ENCODE peak calls at places on chromosomes 7 and 10, in ten cellular contexts. D is RCC 7860; W is M059J; F is fibroblast of gingiva; V is NCI-H2171; K is AG20443; E is activated T-helper 1 cell treated with anti-CD3 and anti-CD28 coated beads, Interleukin-2, amount 50 U/mL, for 16 hours; X is AG04450; Z is effector CD4-positive, alpha-beta T cell; G is left colon. I is an unnamed sample.

GRCh38 chr10:76576276-76576962 is 1061.2 kb downstream of the KCNMA1 start:
- DNase-seq in D (no peak), W (peak; percentile 84), F (peak; percentile 86), V (no peak), K (peak; percentile 85), E (no peak), X (peak; percentile 46), Z (no peak), G (no peak), I (no peak)

GRCh38 chr10:100637785-100638184 is 102.0 kb downstream of the HIF1AN start:
- DNase-seq in D (peak; percentile 13), W (peak; percentile 40), F (no peak), V (no peak), K (peak; percentile 36), E (no peak), X (no peak), Z (no peak), G (no peak), I (no peak)

GRCh38 chr10:122298598-122299301 is 27.7 kb downstream of the BTBD16 start:
- DNase-seq in D (peak; percentile 77), W (peak; percentile 75), F (peak; percentile 68), V (peak; percentile 44), K (peak; percentile 86), E (peak; percentile 20), X (peak; percentile 58), Z (peak; percentile 43), G (peak; percentile 48), I (peak; percentile 39)

GRCh38 chr7:66250711-66251110 is 45.6 kb downstream of the TPST1 start:
- DNase-seq in D (peak; percentile 93), W (peak; percentile 92), F (no peak), V (no peak), K (peak; percentile 27), E (no peak), X (peak; percentile 38), Z (no peak), G (no peak), I (no peak)

GRCh38 chr7:150811-151221 is 41.6 kb upstream of the FAM20C start:
- DNase-seq in D (peak; percentile 74), W (peak; percentile 13), F (no peak), V (no peak), K (no peak), E (no peak), X (no peak), Z (no peak), G (no peak), I (no peak)

GRCh38 chr10:116833986-116834760 is 15.1 kb upstream of the ENO4 start:
- DNase-seq in D (no peak), W (no peak), F (no peak), V (no peak), K (no peak), E (no peak), X (no peak), Z (no peak), G (no peak), I (no peak)

GRCh38 chr10:43953672-43954071 is 305.0 kb upstream of the ZNF32 start:
- DNase-seq in D (no peak), W (no peak), F (no peak), V (no peak), K (peak; percentile 2), E (no peak), X (no peak), Z (no peak), G (no peak), I (no peak)

GRCh38 chr10:70523044-70523443 is 44.5 kb downstream of the PALD1 start:
- DNase-seq in D (no peak), W (no peak), F (no peak), V (no peak), K (no peak), E (no peak), X (no peak), Z (no peak), G (no peak), I (no peak)

GRCh38 chr7:94216944-94217461 is 177.7 kb upstream of the COL1A2 start:
- DNase-seq in D (no peak), W (no peak), F (peak; percentile 43), V (no peak), K (no peak), E (no peak), X (no peak), Z (no peak), G (no peak), I (no peak)

GRCh38 chr10:103737735-103738367 is 117.5 kb downstream of the SH3PXD2A start:
- DNase-seq in D (no peak), W (no peak), F (no peak), V (no peak), K (no peak), E (no peak), X (no peak), Z (no peak), G (no peak), I (no peak)

GRCh38 chr10:88764110-88764509 is 4.3 kb downstream of the LIPN start:
- DNase-seq in D (no peak), W (no peak), F (no peak), V (no peak), K (no peak), E (no peak), X (no peak), Z (no peak), G (no peak), I (no peak)

GRCh38 chr7:158460665-158461064 is 127.0 kb downstream of the PTPRN2 start:
- DNase-seq in D (no peak), W (no peak), F (no peak), V (no peak), K (no peak), E (no peak), X (no peak), Z (no peak), G (no peak), I (no peak)

GRCh38 chr7:145123502-145123901 is 287.6 kb upstream of the TPK1 start:
- DNase-seq in D (no peak), W (peak; percentile 1), F (no peak), V (no peak), K (no peak), E (no peak), X (no peak), Z (no peak), G (no peak), I (no peak)

GRCh38 chr7:103540986-103541385 is 95.0 kb upstream of the SLC26A5 start:
- DNase-seq in D (no peak), W (peak; percentile 60), F (peak; percentile 80), V (no peak), K (no peak), E (no peak), X (no peak), Z (no peak), G (no peak), I (no peak)

GRCh38 chr10:12949248-12949647 is 52.3 kb downstream of the CCDC3 start:
- DNase-seq in D (no peak), W (no peak), F (no peak), V (no peak), K (no peak), E (no peak), X (no peak), Z (no peak), G (no peak), I (no peak)

GRCh38 chr10:65793738-65794425 is 1132.0 kb upstream of the LRRTM3 start:
- DNase-seq in D (no peak), W (no peak), F (no peak), V (no peak), K (no peak), E (no peak), X (no peak), Z (no peak), G (peak; percentile 77), I (no peak)

GRCh38 chr10:97715259-97715874 is 1.8 kb downstream of the MARVELD1 start:
- DNase-seq in D (no peak), W (no peak), F (no peak), V (no peak), K (no peak), E (no peak), X (no peak), Z (no peak), G (no peak), I (no peak)

GRCh38 chr10:74081192-74081803 is 69.3 kb downstream of the AP3M1 start:
- DNase-seq in D (peak; percentile 58), W (peak; percentile 65), F (peak; percentile 43), V (no peak), K (peak; percentile 70), E (no peak), X (no peak), Z (peak; percentile 16), G (no peak), I (peak; percentile 10)

GRCh38 chr7:141584935-141585334 is 33.7 kb downstream of the AGK start:
- DNase-seq in D (no peak), W (no peak), F (no peak), V (no peak), K (no peak), E (no peak), X (no peak), Z (no peak), G (no peak), I (no peak)

GRCh38 chr10:90424730-90425129 is 433.1 kb downstream of the HTR7 start:
- DNase-seq in D (no peak), W (peak; percentile 84), F (no peak), V (no peak), K (no peak), E (no peak), X (no peak), Z (no peak), G (no peak), I (no peak)

GRCh38 chr7:97819161-97819560 is 53.0 kb downstream of the ASNS start:
- DNase-seq in D (no peak), W (no peak), F (no peak), V (no peak), K (no peak), E (no peak), X (no peak), Z (no peak), G (no peak), I (no peak)

GRCh38 chr7:4668510-4668847 is 13.6 kb upstream of the FOXK1 start:
- DNase-seq in D (no peak), W (no peak), F (no peak), V (no peak), K (no peak), E (no peak), X (no peak), Z (no peak), G (no peak), I (no peak)

GRCh38 chr10:71790749-71791440 is 17.6 kb upstream of the VSIR start:
- DNase-seq in D (no peak), W (no peak), F (no peak), V (no peak), K (no peak), E (no peak), X (no peak), Z (no peak), G (no peak), I (no peak)

GRCh38 chr10:4137299-4137698 is 352.3 kb upstream of the KLF6 start:
- DNase-seq in D (no peak), W (no peak), F (no peak), V (no peak), K (no peak), E (no peak), X (no peak), Z (no peak), G (no peak), I (no peak)

GRCh38 chr7:36349626-36350025 is 40.0 kb upstream of the ANLN start:
- DNase-seq in D (no peak), W (no peak), F (no peak), V (no peak), K (no peak), E (no peak), X (no peak), Z (no peak), G (no peak), I (no peak)

GRCh38 chr7:44379366-44380178 is 54.2 kb upstream of the CAMK2B start:
- DNase-seq in D (peak; percentile 17), W (peak; percentile 40), F (no peak), V (no peak), K (peak; percentile 75), E (no peak), X (no peak), Z (no peak), G (peak; percentile 19), I (no peak)

GRCh38 chr7:100685631-100686145 is 8.4 kb downstream of the GIGYF1 start:
- DNase-seq in D (no peak), W (no peak), F (no peak), V (no peak), K (no peak), E (no peak), X (no peak), Z (no peak), G (no peak), I (no peak)

GRCh38 chr10:132938472-132939329 is 3.7 kb downstream of the CFAP46 start:
- DNase-seq in D (no peak), W (no peak), F (no peak), V (peak; percentile 54), K (peak; percentile 28), E (no peak), X (no peak), Z (no peak), G (no peak), I (no peak)